ENCODE peak calls at places on chromosomes 12 and 14, in seven cellular contexts. G is cerebellum; C is GM04504; P is activated T-cell treated with anti-CD3 and anti-CD28 coated beads, Interleukin-2, amount 50 U/mL, for 72 hours; V is GM04503; E is cerebellar cortex; J is activated CD4-positive, alpha-beta memory T cell treated with anti-CD3 and anti-CD28 coated beads, Interleukin-2, amount 10 ng/mL, durations not matched to agents 7 days and 5 days. M is an unnamed sample.

GRCh38 chr12:46722737-46723136 is 103.1 kb downstream of the SLC38A4 start:
- DNase-seq in P (no peak), J (no peak), C (peak), G (peak), E (peak), V (no peak), M (no peak)

GRCh38 chr14:100850841-100851585 is 25.1 kb downstream of the MEG3 start:
- DNase-seq in P (peak), E (peak), C (no peak), V (no peak), G (no peak), J (peak), M (no peak)

GRCh38 chr12:124130717-124131670 is 158.0 kb downstream of the ZNF664 start:
- DNase-seq in E (no peak), V (no peak), G (no peak), C (no peak), P (no peak), J (no peak), M (no peak)

GRCh38 chr14:50051106-50051505 is 65.3 kb downstream of the VCPKMT start:
- DNase-seq in E (no peak), V (no peak), G (no peak), P (no peak), C (no peak), J (no peak), M (no peak)

GRCh38 chr12:31970199-31970598 is 11.0 kb downstream of the RESF1 start:
- DNase-seq in J (no peak), G (no peak), C (no peak), P (no peak), E (no peak), V (no peak), M (no peak)

GRCh38 chr12:75998292-75999063 is 33.1 kb downstream of the PHLDA1 start:
- DNase-seq in V (no peak), J (no peak), G (no peak), C (no peak), P (no peak), E (no peak), M (no peak)

GRCh38 chr14:73759714-73760597 is 45.8 kb upstream of the PNMA1 start:
- DNase-seq in P (peak), E (peak), V (peak), C (peak), J (peak), G (peak), M (peak)

GRCh38 chr12:11477110-11477509 is 81.7 kb upstream of the PRB2 start:
- DNase-seq in G (no peak), J (no peak), V (no peak), P (no peak), C (no peak), E (no peak), M (no peak)